ENCODE peak calls at places on chromosomes 5 and 9, in ten cellular contexts. One of them, this sample, is unnamed.

GRCh38 chr9:128244443-128245226 is 31.2 kb downstream of the GOLGA2 start:
- DNase-seq in IMR-90: peak; percentile 86
- DNase-seq in H7: peak; percentile 96
- DNase-seq in transverse colon: peak; percentile 65
- DNase-seq in cardiac muscle cell: peak; percentile 55
- DNase-seq in adrenal gland: peak; percentile 74
- DNase-seq in CD4-positive, alpha-beta memory T cell: no peak
- DNase-seq in SJSA1: peak; percentile 22
- DNase-seq in neural progenitor cell: peak; percentile 62
- DNase-seq in ovary: peak; percentile 72
- DNase-seq in this sample: peak; percentile 92

GRCh38 chr5:34499001-34499734 is 157.0 kb upstream of the RAI14 start:
- DNase-seq in IMR-90: peak; percentile 90
- DNase-seq in H7: no peak
- DNase-seq in transverse colon: no peak
- DNase-seq in cardiac muscle cell: no peak
- DNase-seq in adrenal gland: no peak
- DNase-seq in CD4-positive, alpha-beta memory T cell: no peak
- DNase-seq in SJSA1: peak; percentile 66
- DNase-seq in neural progenitor cell: no peak
- DNase-seq in ovary: no peak
- DNase-seq in this sample: no peak

GRCh38 chr5:157471709-157472108 is 11.7 kb downstream of the NIPAL4 start:
- DNase-seq in IMR-90: peak; percentile 33
- DNase-seq in H7: peak; percentile 53
- DNase-seq in transverse colon: no peak
- DNase-seq in cardiac muscle cell: peak; percentile 24
- DNase-seq in adrenal gland: no peak
- DNase-seq in CD4-positive, alpha-beta memory T cell: no peak
- DNase-seq in SJSA1: peak; percentile 46
- DNase-seq in neural progenitor cell: peak; percentile 59
- DNase-seq in ovary: no peak
- DNase-seq in this sample: no peak

GRCh38 chr5:170184007-170184687 is 48.6 kb upstream of the C5orf58 start:
- DNase-seq in IMR-90: peak; percentile 37
- DNase-seq in H7: peak; percentile 83
- DNase-seq in transverse colon: peak; percentile 44
- DNase-seq in cardiac muscle cell: peak; percentile 83
- DNase-seq in adrenal gland: peak; percentile 87
- DNase-seq in CD4-positive, alpha-beta memory T cell: no peak
- DNase-seq in SJSA1: peak; percentile 57
- DNase-seq in neural progenitor cell: peak; percentile 87
- DNase-seq in ovary: peak; percentile 32
- DNase-seq in this sample: peak; percentile 61

GRCh38 chr9:70519912-70520724 is 105.7 kb upstream of the KLF9 start:
- DNase-seq in IMR-90: no peak
- DNase-seq in H7: no peak
- DNase-seq in transverse colon: no peak
- DNase-seq in cardiac muscle cell: no peak
- DNase-seq in adrenal gland: no peak
- DNase-seq in CD4-positive, alpha-beta memory T cell: no peak
- DNase-seq in SJSA1: no peak
- DNase-seq in neural progenitor cell: no peak
- DNase-seq in ovary: no peak
- DNase-seq in this sample: no peak

GRCh38 chr9:4005896-4006295 is 294.0 kb downstream of the GLIS3 start:
- DNase-seq in IMR-90: no peak
- DNase-seq in H7: no peak
- DNase-seq in transverse colon: no peak
- DNase-seq in cardiac muscle cell: no peak
- DNase-seq in adrenal gland: no peak
- DNase-seq in CD4-positive, alpha-beta memory T cell: no peak
- DNase-seq in SJSA1: no peak
- DNase-seq in neural progenitor cell: no peak
- DNase-seq in ovary: no peak
- DNase-seq in this sample: no peak

GRCh38 chr9:90921969-90922368 is 120.3 kb downstream of the SYK start:
- DNase-seq in IMR-90: no peak
- DNase-seq in H7: no peak
- DNase-seq in transverse colon: no peak
- DNase-seq in cardiac muscle cell: no peak
- DNase-seq in adrenal gland: no peak
- DNase-seq in CD4-positive, alpha-beta memory T cell: no peak
- DNase-seq in SJSA1: no peak
- DNase-seq in neural progenitor cell: no peak
- DNase-seq in ovary: no peak
- DNase-seq in this sample: no peak

GRCh38 chr9:75010570-75010969 is 17.5 kb downstream of the CARNMT1 start:
- DNase-seq in IMR-90: no peak
- DNase-seq in H7: no peak
- DNase-seq in transverse colon: no peak
- DNase-seq in cardiac muscle cell: no peak
- DNase-seq in adrenal gland: no peak
- DNase-seq in CD4-positive, alpha-beta memory T cell: no peak
- DNase-seq in SJSA1: no peak
- DNase-seq in neural progenitor cell: no peak
- DNase-seq in ovary: no peak
- DNase-seq in this sample: no peak

GRCh38 chr9:14578030-14578429 is 115.2 kb downstream of the ZDHHC21 start:
- DNase-seq in IMR-90: no peak
- DNase-seq in H7: no peak
- DNase-seq in transverse colon: no peak
- DNase-seq in cardiac muscle cell: no peak
- DNase-seq in adrenal gland: no peak
- DNase-seq in CD4-positive, alpha-beta memory T cell: no peak
- DNase-seq in SJSA1: no peak
- DNase-seq in neural progenitor cell: no peak
- DNase-seq in ovary: no peak
- DNase-seq in this sample: no peak

GRCh38 chr9:86604741-86605140 is 250.5 kb upstream of the TUT7 start:
- DNase-seq in IMR-90: peak; percentile 28
- DNase-seq in H7: no peak
- DNase-seq in transverse colon: no peak
- DNase-seq in cardiac muscle cell: no peak
- DNase-seq in adrenal gland: no peak
- DNase-seq in CD4-positive, alpha-beta memory T cell: no peak
- DNase-seq in SJSA1: peak; percentile 23
- DNase-seq in neural progenitor cell: no peak
- DNase-seq in ovary: no peak
- DNase-seq in this sample: no peak

GRCh38 chr9:121267689-121268597 is at the start of gene GSN:
- DNase-seq in IMR-90: peak; percentile 50
- DNase-seq in H7: peak; percentile 97
- DNase-seq in transverse colon: peak; percentile 90
- DNase-seq in cardiac muscle cell: peak; percentile 78
- DNase-seq in adrenal gland: peak; percentile 85
- DNase-seq in CD4-positive, alpha-beta memory T cell: peak; percentile 43
- DNase-seq in SJSA1: peak; percentile 75
- DNase-seq in neural progenitor cell: peak; percentile 88
- DNase-seq in ovary: peak; percentile 92
- DNase-seq in this sample: no peak

DNA sequence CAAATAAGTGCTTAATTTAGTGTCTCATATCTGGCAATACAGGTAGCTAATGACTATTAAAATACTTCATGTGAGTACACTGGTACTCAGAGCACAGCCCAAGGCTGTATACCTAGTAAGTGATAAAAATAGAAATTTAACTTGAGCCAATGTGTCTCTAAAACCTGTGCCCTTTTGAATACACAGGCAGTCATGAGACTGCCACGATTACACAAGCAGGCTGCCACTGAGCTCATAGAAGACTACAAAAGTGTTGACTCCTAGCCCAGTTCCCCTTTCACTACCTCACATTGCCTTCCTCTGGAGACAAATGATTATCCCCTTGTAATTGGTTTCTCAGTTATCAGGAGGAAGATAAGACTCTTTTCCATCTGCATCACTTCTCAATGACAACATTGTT is 66.3 kb upstream of the PAPPA start:
- DNase-seq in IMR-90: peak; percentile 86
- DNase-seq in H7: no peak
- DNase-seq in transverse colon: no peak
- DNase-seq in cardiac muscle cell: peak; percentile 8
- DNase-seq in adrenal gland: peak; percentile 57
- DNase-seq in CD4-positive, alpha-beta memory T cell: no peak
- DNase-seq in SJSA1: no peak
- DNase-seq in neural progenitor cell: peak; percentile 18
- DNase-seq in ovary: no peak
- DNase-seq in this sample: peak; percentile 68
- H3K36me3 ChIP-seq in IMR-90: no peaks in the 10 kb centered on the region
- H3K36me3 ChIP-seq in H7: no peaks in the 10 kb centered on the region
- H3K36me3 ChIP-seq in transverse colon: no peaks in the 10 kb centered on the region
- H3K36me3 ChIP-seq in cardiac muscle cell: no peaks in the 10 kb centered on the region
- H3K36me3 ChIP-seq in adrenal gland: no peaks in the 10 kb centered on the region
- H3K36me3 ChIP-seq in CD4-positive, alpha-beta memory T cell: no peaks in the 10 kb centered on the region
- H3K36me3 ChIP-seq in SJSA1: no peaks in the 10 kb centered on the region
- H3K36me3 ChIP-seq in neural progenitor cell: no peaks in the 10 kb centered on the region
- H3K36me3 ChIP-seq in ovary: no peaks in the 10 kb centered on the region
- H3K36me3 ChIP-seq in this sample: no peaks in the 10 kb centered on the region

GRCh38 chr9:87685871-87686519 is 39.9 kb upstream of the CTSL start:
- DNase-seq in IMR-90: peak; percentile 27
- DNase-seq in H7: no peak
- DNase-seq in transverse colon: peak; percentile 17
- DNase-seq in cardiac muscle cell: no peak
- DNase-seq in adrenal gland: peak; percentile 70
- DNase-seq in CD4-positive, alpha-beta memory T cell: no peak
- DNase-seq in SJSA1: no peak
- DNase-seq in neural progenitor cell: no peak
- DNase-seq in ovary: no peak
- DNase-seq in this sample: peak; percentile 59
- H3K36me3 ChIP-seq in IMR-90: no peaks in the 10 kb centered on the region
- H3K36me3 ChIP-seq in H7: peaks cover 17% of the 10 kb centered on the region
- H3K36me3 ChIP-seq in transverse colon: no peaks in the 10 kb centered on the region
- H3K36me3 ChIP-seq in cardiac muscle cell: peaks cover 9% of the 10 kb centered on the region
- H3K36me3 ChIP-seq in adrenal gland: no peaks in the 10 kb centered on the region
- H3K36me3 ChIP-seq in CD4-positive, alpha-beta memory T cell: no peaks in the 10 kb centered on the region
- H3K36me3 ChIP-seq in SJSA1: peaks cover 91% of the 10 kb centered on the region
- H3K36me3 ChIP-seq in neural progenitor cell: no peaks in the 10 kb centered on the region
- H3K36me3 ChIP-seq in ovary: no peaks in the 10 kb centered on the region
- H3K36me3 ChIP-seq in this sample: no peaks in the 10 kb centered on the region

GRCh38 chr9:27212621-27213020 is 84.3 kb downstream of the EQTN start:
- DNase-seq in IMR-90: no peak
- DNase-seq in H7: no peak
- DNase-seq in transverse colon: no peak
- DNase-seq in cardiac muscle cell: no peak
- DNase-seq in adrenal gland: no peak
- DNase-seq in CD4-positive, alpha-beta memory T cell: no peak
- DNase-seq in SJSA1: no peak
- DNase-seq in neural progenitor cell: no peak
- DNase-seq in ovary: no peak
- DNase-seq in this sample: no peak

GRCh38 chr9:27212191-27212590 is 84.8 kb downstream of the EQTN start:
- DNase-seq in IMR-90: peak; percentile 37
- DNase-seq in H7: no peak
- DNase-seq in transverse colon: no peak
- DNase-seq in cardiac muscle cell: no peak
- DNase-seq in adrenal gland: no peak
- DNase-seq in CD4-positive, alpha-beta memory T cell: no peak
- DNase-seq in SJSA1: no peak
- DNase-seq in neural progenitor cell: no peak
- DNase-seq in ovary: no peak
- DNase-seq in this sample: no peak

GRCh38 chr9:27210588-27210987 is 86.4 kb downstream of the EQTN start:
- DNase-seq in IMR-90: no peak
- DNase-seq in H7: no peak
- DNase-seq in transverse colon: no peak
- DNase-seq in cardiac muscle cell: no peak
- DNase-seq in adrenal gland: no peak
- DNase-seq in CD4-positive, alpha-beta memory T cell: no peak
- DNase-seq in SJSA1: no peak
- DNase-seq in neural progenitor cell: no peak
- DNase-seq in ovary: no peak
- DNase-seq in this sample: no peak

GRCh38 chr9:27206041-27206440 is 90.9 kb downstream of the EQTN start:
- DNase-seq in IMR-90: no peak
- DNase-seq in H7: no peak
- DNase-seq in transverse colon: no peak
- DNase-seq in cardiac muscle cell: no peak
- DNase-seq in adrenal gland: no peak
- DNase-seq in CD4-positive, alpha-beta memory T cell: no peak
- DNase-seq in SJSA1: no peak
- DNase-seq in neural progenitor cell: no peak
- DNase-seq in ovary: no peak
- DNase-seq in this sample: no peak

DNA sequence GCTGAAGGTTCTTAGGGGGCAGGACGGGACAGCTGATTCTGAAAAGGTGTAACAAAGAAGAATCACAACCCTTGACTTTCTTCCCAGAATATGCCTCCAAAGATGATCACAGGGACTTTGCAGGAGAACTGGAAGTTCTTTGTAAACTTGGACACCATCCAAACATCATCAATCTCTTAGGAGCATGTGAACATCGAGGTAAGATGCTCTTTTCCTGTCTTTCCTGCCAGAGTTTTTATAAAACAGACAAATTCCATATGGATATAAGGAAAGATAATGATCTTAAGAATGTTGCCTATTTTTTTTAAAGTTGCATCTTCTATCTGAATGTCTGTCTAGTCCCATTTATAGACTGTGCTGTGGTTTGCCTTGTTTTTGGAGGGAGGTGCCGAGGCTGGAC is 87.9 kb downstream of the EQTN start:
- DNase-seq in IMR-90: no peak
- DNase-seq in H7: no peak
- DNase-seq in transverse colon: no peak
- DNase-seq in cardiac muscle cell: no peak
- DNase-seq in adrenal gland: no peak
- DNase-seq in CD4-positive, alpha-beta memory T cell: no peak
- DNase-seq in SJSA1: no peak
- DNase-seq in neural progenitor cell: no peak
- DNase-seq in ovary: no peak
- DNase-seq in this sample: no peak
- H3K36me3 ChIP-seq in IMR-90: peaks cover 23% of the 10 kb centered on the region
- H3K36me3 ChIP-seq in H7: no peaks in the 10 kb centered on the region
- H3K36me3 ChIP-seq in transverse colon: no peaks in the 10 kb centered on the region
- H3K36me3 ChIP-seq in cardiac muscle cell: no peaks in the 10 kb centered on the region
- H3K36me3 ChIP-seq in adrenal gland: no peaks in the 10 kb centered on the region
- H3K36me3 ChIP-seq in CD4-positive, alpha-beta memory T cell: no peaks in the 10 kb centered on the region
- H3K36me3 ChIP-seq in SJSA1: no peaks in the 10 kb centered on the region
- H3K36me3 ChIP-seq in neural progenitor cell: no peaks in the 10 kb centered on the region
- H3K36me3 ChIP-seq in ovary: no peaks in the 10 kb centered on the region
- H3K36me3 ChIP-seq in this sample: peaks cover 2% of the 10 kb centered on the region

DNA sequence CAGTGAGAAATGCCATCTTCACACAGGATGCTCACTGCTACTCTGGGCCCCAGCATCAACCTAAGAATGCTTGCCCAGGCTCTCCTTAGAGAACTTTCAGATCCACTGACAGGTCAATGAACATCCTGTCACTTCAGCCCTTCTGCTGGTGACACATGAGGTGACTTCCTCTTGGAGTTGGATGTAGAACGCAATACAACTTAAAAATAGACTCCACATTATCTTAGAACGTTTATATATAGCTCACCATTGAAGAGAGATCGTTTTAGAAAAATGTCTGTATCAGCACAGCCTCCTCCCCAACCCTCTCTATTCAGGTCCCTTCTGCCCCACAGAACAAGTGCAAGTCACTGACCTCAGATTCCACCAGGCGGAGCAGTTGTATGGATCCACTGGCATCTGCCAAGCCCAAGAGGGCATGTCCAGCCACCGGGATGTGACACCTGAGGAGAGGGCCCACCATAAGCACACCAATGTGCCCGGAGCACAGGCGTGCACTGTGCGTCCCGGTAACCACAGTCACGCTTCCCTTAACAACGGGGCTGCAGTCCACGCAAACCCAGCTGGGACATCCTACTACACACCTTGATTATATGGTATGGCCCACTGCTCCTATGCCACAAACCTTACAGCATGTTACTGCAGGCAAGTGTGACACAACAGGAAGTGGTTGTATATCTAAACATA is 2.9 kb downstream of the DPH7 start:
- DNase-seq in IMR-90: no peak
- DNase-seq in H7: no peak
- DNase-seq in transverse colon: no peak
- DNase-seq in cardiac muscle cell: peak; percentile 46
- DNase-seq in adrenal gland: no peak
- DNase-seq in CD4-positive, alpha-beta memory T cell: no peak
- DNase-seq in SJSA1: no peak
- DNase-seq in neural progenitor cell: no peak
- DNase-seq in ovary: no peak
- DNase-seq in this sample: no peak
- H3K36me3 ChIP-seq in IMR-90: peaks cover 37% of the 10 kb centered on the region
- H3K36me3 ChIP-seq in H7: peaks cover 30% of the 10 kb centered on the region
- H3K36me3 ChIP-seq in transverse colon: peaks cover 9% of the 10 kb centered on the region
- H3K36me3 ChIP-seq in cardiac muscle cell: peaks cover 12% of the 10 kb centered on the region
- H3K36me3 ChIP-seq in adrenal gland: no peaks in the 10 kb centered on the region
- H3K36me3 ChIP-seq in CD4-positive, alpha-beta memory T cell: peaks cover 36% of the 10 kb centered on the region
- H3K36me3 ChIP-seq in SJSA1: peaks cover 49% of the 10 kb centered on the region
- H3K36me3 ChIP-seq in neural progenitor cell: no peaks in the 10 kb centered on the region
- H3K36me3 ChIP-seq in ovary: no peaks in the 10 kb centered on the region
- H3K36me3 ChIP-seq in this sample: peaks cover 24% of the 10 kb centered on the region

This sample was measured in right atrium auricular region.